ENCODE peak calls at places on chromosomes 4 and X, in four cellular contexts. Y is GM13976, H is HS-5, D is SHP77. E is an unnamed sample.

GRCh38 chr4:152485726-152486276 is 50.1 kb downstream of the FBXW7 start:
- DNase-seq in Y (no peak), H (peak), D (no peak), E (peak)

GRCh38 chrX:136728393-136728792 is 52.3 kb downstream of the ARHGEF6 start:
- DNase-seq in Y (no peak), H (no peak), D (no peak), E (no peak)

GRCh38 chr4:156217236-156217635 is 263.6 kb upstream of the CTSO start:
- DNase-seq in Y (no peak), H (no peak), D (no peak), E (no peak)

GRCh38 chrX:47313056-47313455 is 57.3 kb upstream of the ZNF157 start:
- DNase-seq in Y (no peak), H (no peak), D (no peak), E (no peak)

GRCh38 chrX:8689473-8689872 is 42.5 kb downstream of the ANOS1 start:
- DNase-seq in Y (no peak), H (no peak), D (no peak), E (no peak)

GRCh38 chrX:7120578-7121219 is 26.8 kb upstream of the STS start:
- DNase-seq in Y (no peak), H (no peak), D (peak), E (no peak)

GRCh38 chr4:3723232-3723642 is 42.9 kb upstream of the ADRA2C start:
- DNase-seq in Y (no peak), H (no peak), D (no peak), E (no peak)

GRCh38 chr4:145679520-145679919 is 426 bp upstream of the C4orf51 start:
- DNase-seq in Y (no peak), H (peak), D (peak), E (no peak)

GRCh38 chr4:53671757-53672156 is 80.5 kb upstream of the LNX1 start:
- DNase-seq in Y (no peak), H (no peak), D (peak), E (no peak)

GRCh38 chr4:151641167-151641566 is 119.6 kb downstream of the GATB start:
- DNase-seq in Y (no peak), H (peak), D (no peak), E (peak)

GRCh38 chr4:189806506-189806905 is 134.2 kb upstream of the FRG1 start:
- DNase-seq in Y (no peak), H (no peak), D (no peak), E (no peak)

GRCh38 chr4:182143086-182143821 is 99.9 kb upstream of the TENM3 start:
- DNase-seq in Y (no peak), H (no peak), D (no peak), E (no peak)

GRCh38 chr4:121594796-121595526 is 101.8 kb downstream of the ANXA5 start:
- DNase-seq in Y (no peak), H (peak), D (no peak), E (no peak)

GRCh38 chr4:84966382-84967291 is at the start of gene WDFY3:
- DNase-seq in Y (peak), H (peak), D (peak), E (peak)

GRCh38 chr4:83216856-83217683 is 67.5 kb downstream of the COQ2 start:
- DNase-seq in Y (no peak), H (no peak), D (no peak), E (peak)

GRCh38 chr4:124534133-124534532 is 178.4 kb downstream of the ANKRD50 start:
- DNase-seq in Y (no peak), H (no peak), D (no peak), E (no peak)

GRCh38 chrX:40172980-40173661 is 75.4 kb upstream of the BCOR start:
- DNase-seq in Y (no peak), H (no peak), D (no peak), E (no peak)

GRCh38 chrX:68833855-68834331 is 5.1 kb downstream of the EFNB1 start:
- DNase-seq in Y (no peak), H (no peak), D (no peak), E (no peak)

GRCh38 chrX:20217279-20217678 is 49.4 kb downstream of the RPS6KA3 start:
- DNase-seq in Y (no peak), H (peak), D (no peak), E (no peak)

GRCh38 chrX:38811515-38812239 is 10.4 kb downstream of the MID1IP1 start:
- DNase-seq in Y (no peak), H (no peak), D (no peak), E (peak)

GRCh38 chr4:10115657-10116624 is 658 bp downstream of the WDR1 start:
- DNase-seq in Y (peak), H (no peak), D (peak), E (peak)

GRCh38 chr4:24765331-24765990 is 29.9 kb upstream of the SOD3 start:
- DNase-seq in Y (no peak), H (no peak), D (no peak), E (no peak)